ENCODE peak calls at places on chromosomes 16 and 17, in seven cellular contexts. K is endothelial cell, B is cardiac muscle cell, O is Caco-2, J is left ventricle myocardium inferior, E is omental fat pad, L is coronary artery. V is an unnamed sample.

GRCh38 chr16:84643677-84644076 is 4.6 kb upstream of the KLHL36 start:
- DNase-seq in K (no peak), B (no peak), O (no peak), J (no peak), E (no peak), L (no peak), V (no peak)

GRCh38 chr16:54422159-54422558 is 135.6 kb upstream of the IRX3 start:
- DNase-seq in K (no peak), B (no peak), O (no peak), J (peak; percentile 30), E (no peak), L (no peak), V (no peak)

GRCh38 chr16:9787717-9788116 is 394.5 kb downstream of the GRIN2A start:
- DNase-seq in K (no peak), B (no peak), O (no peak), J (no peak), E (no peak), L (no peak), V (no peak)

GRCh38 chr17:66664336-66664735 is 170.6 kb upstream of the CACNG5 start:
- DNase-seq in K (no peak), B (no peak), O (no peak), J (no peak), E (no peak), L (no peak), V (no peak)

GRCh38 chr17:81416612-81417011 is 21.4 kb downstream of the BAHCC1 start:
- DNase-seq in K (no peak), B (no peak), O (no peak), J (no peak), E (no peak), L (no peak), V (no peak)

GRCh38 chr16:1099224-1100083 is 3.4 kb upstream of the C1QTNF8 start:
- DNase-seq in K (no peak), B (no peak), O (no peak), J (no peak), E (no peak), L (no peak), V (no peak)

GRCh38 chr17:60043846-60044245 is 34.9 kb downstream of the HEATR6 start:
- DNase-seq in K (no peak), B (no peak), O (no peak), J (no peak), E (no peak), L (no peak), V (no peak)

GRCh38 chr17:42088736-42089135 is 9.5 kb downstream of the ZNF385C start:
- DNase-seq in K (no peak), B (no peak), O (no peak), J (no peak), E (no peak), L (no peak), V (no peak)

GRCh38 chr17:50469671-50470305 is 1.1 kb upstream of the CHAD start:
- DNase-seq in K (no peak), B (no peak), O (no peak), J (no peak), E (no peak), L (no peak), V (no peak)

GRCh38 chr16:2610781-2611498 is 71.4 kb upstream of the KCTD5 start:
- DNase-seq in K (no peak), B (no peak), O (no peak), J (no peak), E (no peak), L (peak; percentile 47), V (no peak)

GRCh38 chr16:28822520-28823290 is at the start of gene ATXN2L:
- DNase-seq in K (peak; percentile 90), B (peak; percentile 96), O (peak; percentile 90), J (peak; percentile 95), E (peak; percentile 74), L (peak; percentile 94), V (peak; percentile 98)

GRCh38 chr16:6428861-6429260 is 903.8 kb upstream of the RBFOX1 start:
- DNase-seq in K (no peak), B (no peak), O (no peak), J (no peak), E (no peak), L (no peak), V (no peak)

GRCh38 chr16:8962393-8963009 is 1.2 kb downstream of the USP7 start:
- DNase-seq in K (no peak), B (peak; percentile 42), O (peak; percentile 29), J (no peak), E (no peak), L (no peak), V (no peak)

DNA sequence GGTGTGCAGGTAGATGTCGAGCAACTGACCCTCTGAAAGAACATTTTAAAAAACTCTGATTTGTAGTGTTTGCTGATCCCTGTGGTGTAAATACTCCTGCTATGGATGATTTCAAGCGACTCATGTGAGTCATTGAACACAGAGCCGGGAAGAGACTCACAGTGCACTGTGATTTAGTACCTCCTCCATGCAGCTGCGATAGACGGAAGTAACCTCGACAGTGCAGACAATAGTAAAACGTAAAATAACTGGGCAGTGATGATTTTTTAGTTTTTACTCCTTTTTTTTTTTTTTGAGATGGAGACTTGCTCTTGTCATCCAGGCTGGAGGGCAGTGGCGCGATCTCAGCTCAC is 8.7 kb downstream of the TBX21 start:
- DNase-seq in K (no peak), B (no peak), O (no peak), J (no peak), E (no peak), L (no peak), V (no peak)
- TF ChIP-seq CTCF in K (no peak), B (no peak), O (no peak), J (no peak), E (no peak), L (no peak), V (no peak)

GRCh38 chr17:39153541-39154111 is 2.2 kb upstream of the PLXDC1 start:
- DNase-seq in K (peak; percentile 95), B (peak; percentile 80), O (peak; percentile 94), J (peak; percentile 88), E (peak; percentile 93), L (peak; percentile 96), V (peak; percentile 90)
- TF ChIP-seq CTCF in K (no peak), B (peak; percentile 17), O (peak; percentile 8), J (no peak), E (peak; percentile 30), L (no peak), V (peak; percentile 25)

DNA sequence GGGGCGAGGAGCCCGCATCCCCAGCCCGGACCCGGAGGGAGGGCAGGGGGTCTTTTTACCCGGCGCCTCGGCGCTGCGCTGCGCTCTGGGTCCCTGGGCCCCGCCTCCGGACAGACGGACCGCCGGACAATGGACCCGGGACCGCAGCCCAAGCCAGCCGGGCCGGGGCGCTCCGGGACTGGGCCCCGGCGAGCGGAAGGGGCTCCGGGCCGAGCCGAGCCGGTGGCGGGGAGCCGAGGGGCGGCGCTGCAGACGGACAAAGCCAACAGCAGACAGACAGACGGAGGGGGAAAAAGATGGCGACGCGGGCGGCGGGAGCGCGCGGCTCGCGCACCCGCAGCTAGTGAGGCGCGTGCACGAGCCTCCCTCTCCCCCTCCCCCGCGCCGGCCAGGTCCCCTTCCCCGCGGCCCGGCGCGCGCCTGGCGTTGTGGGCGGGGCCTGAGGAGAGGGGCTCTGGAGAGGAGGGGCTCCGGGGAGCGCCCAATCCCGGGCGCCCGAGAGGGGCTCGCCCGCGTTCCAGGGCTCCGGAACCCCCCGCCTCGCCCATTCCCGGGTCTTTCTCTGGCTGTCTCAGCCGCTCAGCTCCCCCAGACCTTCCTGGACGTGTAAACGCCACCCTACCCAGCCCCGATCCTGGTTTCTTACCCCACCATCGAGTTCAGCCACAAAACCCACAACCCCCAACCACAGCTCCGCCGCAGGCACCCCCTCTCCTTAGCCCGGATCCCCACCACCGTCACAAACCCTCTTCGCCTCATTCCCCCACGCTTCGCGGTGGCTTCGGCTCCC is at the start of gene ZNF821:
- DNase-seq in K (peak; percentile 91), B (peak; percentile 97), O (peak; percentile 94), J (peak; percentile 82), E (peak; percentile 54), L (peak; percentile 83), V (peak; percentile 71)
- TF ChIP-seq CTCF in K (peak; percentile 53), B (peak; percentile 41), O (peak; percentile 60), J (peak; percentile 64), E (no peak), L (no peak), V (peak; percentile 25)

GRCh38 chr16:77723108-77723514 is 797 bp downstream of the NUDT7 start:
- DNase-seq in K (peak; percentile 8), B (peak; percentile 2), O (no peak), J (peak; percentile 16), E (no peak), L (no peak), V (peak; percentile 74)

GRCh38 chr16:77721752-77722314 is 481 bp upstream of the NUDT7 start:
- DNase-seq in K (no peak), B (no peak), O (peak; percentile 4), J (no peak), E (no peak), L (no peak), V (no peak)

GRCh38 chr16:77724174-77724573 is 1.9 kb downstream of the NUDT7 start:
- DNase-seq in K (no peak), B (no peak), O (no peak), J (no peak), E (no peak), L (no peak), V (no peak)

DNA sequence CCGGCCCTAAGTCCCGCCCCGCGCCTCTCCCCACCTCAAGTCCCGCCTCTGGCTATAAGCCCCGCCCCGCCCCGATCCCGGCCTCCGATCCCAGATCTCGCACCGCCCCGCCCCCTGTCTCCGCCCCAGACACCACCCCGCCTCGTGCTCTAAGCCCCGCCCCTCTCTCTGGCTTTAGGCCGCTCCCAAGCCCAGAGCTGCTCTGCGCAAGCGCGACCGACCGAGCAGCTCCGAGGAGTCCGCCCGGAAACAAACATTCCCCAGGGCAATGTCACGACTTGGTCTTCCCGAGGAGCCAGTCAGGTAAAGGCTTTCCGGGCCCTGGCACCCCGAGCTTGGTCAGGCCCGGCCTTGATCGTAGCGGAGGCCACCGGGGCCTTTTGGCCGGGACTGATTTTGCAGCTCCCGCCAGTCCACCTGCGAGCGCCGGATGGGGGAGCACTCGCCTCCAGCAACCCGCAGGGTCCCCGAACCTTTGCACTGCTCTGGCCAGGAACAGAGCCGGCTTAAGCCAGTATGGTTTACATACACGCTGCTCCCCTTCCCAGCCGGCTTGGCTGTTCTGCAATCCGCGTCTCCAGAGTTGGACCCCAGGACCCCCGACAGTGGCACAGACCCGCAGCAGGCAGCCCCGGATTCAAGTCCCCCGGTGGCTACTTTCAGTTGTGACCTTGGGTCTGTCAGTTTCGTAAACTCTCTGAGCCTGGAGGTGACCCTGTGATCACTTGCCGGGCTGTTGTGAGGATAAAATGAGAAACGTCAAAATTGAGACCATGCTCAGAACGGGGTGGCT is at the start of gene NUDT7:
- DNase-seq in K (peak; percentile 100), B (peak; percentile 99), O (peak; percentile 99), J (peak; percentile 99), E (peak; percentile 97), L (peak; percentile 98), V (peak; percentile 97)
- TF ChIP-seq CTCF in K (no peak), B (peak; percentile 18), O (no peak), J (peak; percentile 35), E (no peak), L (no peak), V (peak; percentile 16)

V was measured in fibroblast of pulmonary artery.